ENCODE peak calls at places on chromosomes 11 and 22, in four cellular contexts. B is NCI-H1694 treated with DMSO at 0.1 percent for 48 hours; J is activated CD4-positive, alpha-beta T cell treated with anti-CD3 and anti-CD28 coated beads, Interleukin-2, amount 10 ng/mL, durations not matched to agents 7 days and 5 days; Z is GF-D8. A is an unnamed sample.

GRCh38 chr11:69327741-69328191 is 33.8 kb downstream of the MYEOV start:
- DNase-seq in B (no peak), J (no peak), Z (no peak), A (no peak)

GRCh38 chr11:76613901-76614300 is 56.6 kb downstream of the LRRC32 start:
- DNase-seq in B (no peak), J (no peak), Z (no peak), A (no peak)

GRCh38 chr11:94845622-94846021 is 77.5 kb downstream of the AMOTL1 start:
- DNase-seq in B (no peak), J (no peak), Z (no peak), A (no peak)

GRCh38 chr11:123137496-123138270 is 57.4 kb downstream of the CLMP start:
- DNase-seq in B (no peak), J (no peak), Z (no peak), A (no peak)

GRCh38 chr11:84129961-84130576 is 843.9 kb upstream of the CCDC90B start:
- DNase-seq in B (no peak), J (no peak), Z (no peak), A (no peak)

GRCh38 chr22:28075260-28075981 is 156.4 kb upstream of the PITPNB start:
- DNase-seq in B (no peak), J (no peak), Z (no peak), A (no peak)

GRCh38 chr11:20367313-20367948 is 3.9 kb downstream of the HTATIP2 start:
- DNase-seq in B (no peak), J (no peak), Z (no peak), A (no peak)

GRCh38 chr22:27228771-27229170 is 571.4 kb downstream of the MIAT start:
- DNase-seq in B (no peak), J (no peak), Z (no peak), A (no peak)

GRCh38 chr22:23743303-23743705 is 7.6 kb downstream of the ZNF70 start:
- DNase-seq in B (no peak), J (no peak), Z (no peak), A (no peak)

GRCh38 chr11:72812968-72813739 is 1.1 kb upstream of the ATG16L2 start:
- DNase-seq in B (peak; percentile 55), J (peak; percentile 75), Z (no peak), A (peak; percentile 82)

GRCh38 chr11:96136623-96137313 is 206.2 kb downstream of the MAML2 start:
- DNase-seq in B (no peak), J (no peak), Z (no peak), A (no peak)

GRCh38 chr11:44528103-44528502 is 37.4 kb upstream of the CD82 start:
- DNase-seq in B (no peak), J (no peak), Z (no peak), A (no peak)

GRCh38 chr11:102377891-102378290 is 30.9 kb downstream of the BIRC2 start:
- DNase-seq in B (no peak), J (no peak), Z (no peak), A (no peak)

GRCh38 chr11:42841563-42841962 is 470.2 kb upstream of the API5 start:
- DNase-seq in B (no peak), J (no peak), Z (no peak), A (no peak)

GRCh38 chr22:21755855-21756284 is 20.3 kb upstream of the YPEL1 start:
- DNase-seq in B (no peak), J (no peak), Z (no peak), A (no peak)

GRCh38 chr11:107457205-107457557 is 444 bp downstream of the CWF19L2 start:
- DNase-seq in B (no peak), J (peak; percentile 21), Z (peak; percentile 59), A (peak; percentile 15)

GRCh38 chr11:75633409-75634011 is 35.3 kb downstream of the MAP6 start:
- DNase-seq in B (no peak), J (no peak), Z (no peak), A (no peak)

GRCh38 chr11:80136991-80137390 is 696.2 kb upstream of the TENM4 start:
- DNase-seq in B (no peak), J (no peak), Z (no peak), A (no peak)

GRCh38 chr22:27699676-27700075 is 101.9 kb downstream of the MN1 start:
- DNase-seq in B (no peak), J (no peak), Z (no peak), A (no peak)

GRCh38 chr11:106021181-106021966 is 666 bp downstream of the MSANTD4 start:
- DNase-seq in B (no peak), J (no peak), Z (peak; percentile 79), A (no peak)

GRCh38 chr22:46007003-46007847 is 30.3 kb upstream of the WNT7B start:
- DNase-seq in B (no peak), J (no peak), Z (peak; percentile 77), A (no peak)

GRCh38 chr11:115676206-115676605 is 172.0 kb upstream of the CADM1 start:
- DNase-seq in B (no peak), J (no peak), Z (no peak), A (no peak)

GRCh38 chr11:109695696-109696095 is 273.7 kb downstream of the C11orf87 start:
- DNase-seq in B (no peak), J (no peak), Z (no peak), A (no peak)

GRCh38 chr11:57700425-57700824 is 11.6 kb downstream of the MED19 start:
- DNase-seq in B (no peak), J (no peak), Z (no peak), A (no peak)

A was measured in Jurkat, Clone E6-1.